ENCODE peak calls at places on chromosomes 13 and 19, in eight cellular contexts. One of them, this sample, is unnamed.

GRCh38 chr19:18294467-18294864 is 13.0 kb upstream of the JUND start:
- DNase-seq in tibial artery: peak
- DNase-seq in AG04450: no peak
- DNase-seq in neural crest cell: no peak
- DNase-seq in nephron progenitor cell: no peak
- DNase-seq in H9: peak
- DNase-seq in WTC11: peak
- DNase-seq in GM12865: peak
- DNase-seq in this sample: peak

GRCh38 chr19:49712397-49712859 is 21.5 kb downstream of the CPT1C start:
- DNase-seq in tibial artery: no peak
- DNase-seq in AG04450: no peak
- DNase-seq in neural crest cell: peak
- DNase-seq in nephron progenitor cell: peak
- DNase-seq in H9: peak
- DNase-seq in WTC11: peak
- DNase-seq in GM12865: peak
- DNase-seq in this sample: peak

GRCh38 chr19:54391589-54392061 is 23.6 kb upstream of the TTYH1 start:
- DNase-seq in tibial artery: no peak
- DNase-seq in AG04450: no peak
- DNase-seq in neural crest cell: no peak
- DNase-seq in nephron progenitor cell: no peak
- DNase-seq in H9: peak
- DNase-seq in WTC11: peak
- DNase-seq in GM12865: no peak
- DNase-seq in this sample: no peak

GRCh38 chr13:20174656-20175405 is 14.0 kb upstream of the GJA3 start:
- DNase-seq in tibial artery: peak
- DNase-seq in AG04450: peak
- DNase-seq in neural crest cell: no peak
- DNase-seq in nephron progenitor cell: no peak
- DNase-seq in H9: peak
- DNase-seq in WTC11: no peak
- DNase-seq in GM12865: peak
- DNase-seq in this sample: peak

GRCh38 chr13:25783480-25784081 is 268.2 kb downstream of the SHISA2 start:
- DNase-seq in tibial artery: no peak
- DNase-seq in AG04450: no peak
- DNase-seq in neural crest cell: no peak
- DNase-seq in nephron progenitor cell: no peak
- DNase-seq in H9: no peak
- DNase-seq in WTC11: no peak
- DNase-seq in GM12865: no peak
- DNase-seq in this sample: no peak

GRCh38 chr19:47305309-47305751 is 4.3 kb upstream of the C5AR1 start:
- DNase-seq in tibial artery: peak
- DNase-seq in AG04450: peak
- DNase-seq in neural crest cell: peak
- DNase-seq in nephron progenitor cell: peak
- DNase-seq in H9: peak
- DNase-seq in WTC11: peak
- DNase-seq in GM12865: peak
- DNase-seq in this sample: peak

GRCh38 chr19:8064866-8065486 is 12.4 kb downstream of the CCL25 start:
- DNase-seq in tibial artery: no peak
- DNase-seq in AG04450: no peak
- DNase-seq in neural crest cell: no peak
- DNase-seq in nephron progenitor cell: no peak
- DNase-seq in H9: no peak
- DNase-seq in WTC11: no peak
- DNase-seq in GM12865: no peak
- DNase-seq in this sample: no peak

GRCh38 chr13:46354143-46355087 is 32.6 kb downstream of the RUBCNL start:
- DNase-seq in tibial artery: no peak
- DNase-seq in AG04450: peak
- DNase-seq in neural crest cell: no peak
- DNase-seq in nephron progenitor cell: no peak
- DNase-seq in H9: no peak
- DNase-seq in WTC11: no peak
- DNase-seq in GM12865: peak
- DNase-seq in this sample: peak

GRCh38 chr19:32345261-32346207 is at the start of gene ZNF507:
- DNase-seq in tibial artery: peak
- DNase-seq in AG04450: no peak
- DNase-seq in neural crest cell: peak
- DNase-seq in nephron progenitor cell: peak
- DNase-seq in H9: peak
- DNase-seq in WTC11: peak
- DNase-seq in GM12865: peak
- DNase-seq in this sample: peak
- TF ChIP-seq CTCF in tibial artery: no peak
- TF ChIP-seq CTCF in AG04450: peak
- TF ChIP-seq CTCF in neural crest cell: no peak
- TF ChIP-seq CTCF in nephron progenitor cell: no peak
- TF ChIP-seq CTCF in H9: no peak
- TF ChIP-seq CTCF in WTC11: no peak
- TF ChIP-seq CTCF in GM12865: no peak
- TF ChIP-seq CTCF in this sample: no peak

GRCh38 chr19:44894946-44895345 is 3.9 kb downstream of the TOMM40 start:
- DNase-seq in tibial artery: no peak
- DNase-seq in AG04450: no peak
- DNase-seq in neural crest cell: no peak
- DNase-seq in nephron progenitor cell: no peak
- DNase-seq in H9: no peak
- DNase-seq in WTC11: no peak
- DNase-seq in GM12865: no peak
- DNase-seq in this sample: no peak
- TF ChIP-seq CTCF in tibial artery: no peak
- TF ChIP-seq CTCF in AG04450: no peak
- TF ChIP-seq CTCF in neural crest cell: no peak
- TF ChIP-seq CTCF in nephron progenitor cell: no peak
- TF ChIP-seq CTCF in H9: no peak
- TF ChIP-seq CTCF in WTC11: no peak
- TF ChIP-seq CTCF in GM12865: no peak
- TF ChIP-seq CTCF in this sample: no peak

DNA sequence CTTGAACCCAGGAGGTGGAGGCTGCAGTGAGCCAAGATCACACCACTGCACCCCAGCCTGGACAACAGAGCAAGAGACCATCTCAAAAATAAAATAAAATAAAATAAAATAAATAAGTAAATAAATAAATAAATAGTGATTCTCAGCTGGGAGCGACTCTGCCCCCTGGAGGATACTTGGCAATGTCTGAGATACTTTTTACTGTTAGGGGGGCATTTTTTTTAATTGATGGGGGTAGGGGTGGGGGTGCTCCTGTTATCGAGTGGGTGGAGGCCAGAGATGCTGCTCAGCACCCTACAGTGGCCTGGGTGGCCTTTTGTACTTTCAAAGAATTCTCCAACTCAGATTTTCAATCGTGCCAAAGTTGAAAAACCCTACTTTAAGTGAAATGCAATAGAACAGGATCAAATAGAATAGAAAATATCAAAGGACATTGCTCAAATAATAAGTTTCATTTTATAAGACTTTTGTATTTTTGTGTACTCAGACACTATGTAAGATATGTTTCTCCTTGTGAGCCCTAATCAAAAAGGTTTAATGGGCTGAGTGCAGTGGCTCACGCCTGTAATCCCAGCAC is 7.1 kb upstream of the CLPP start:
- DNase-seq in tibial artery: no peak
- DNase-seq in AG04450: no peak
- DNase-seq in neural crest cell: no peak
- DNase-seq in nephron progenitor cell: no peak
- DNase-seq in H9: no peak
- DNase-seq in WTC11: no peak
- DNase-seq in GM12865: no peak
- DNase-seq in this sample: no peak
- TF ChIP-seq CTCF in tibial artery: no peak
- TF ChIP-seq CTCF in AG04450: peak
- TF ChIP-seq CTCF in neural crest cell: peak
- TF ChIP-seq CTCF in nephron progenitor cell: no peak
- TF ChIP-seq CTCF in H9: peak
- TF ChIP-seq CTCF in WTC11: no peak
- TF ChIP-seq CTCF in GM12865: no peak
- TF ChIP-seq CTCF in this sample: peak

DNA sequence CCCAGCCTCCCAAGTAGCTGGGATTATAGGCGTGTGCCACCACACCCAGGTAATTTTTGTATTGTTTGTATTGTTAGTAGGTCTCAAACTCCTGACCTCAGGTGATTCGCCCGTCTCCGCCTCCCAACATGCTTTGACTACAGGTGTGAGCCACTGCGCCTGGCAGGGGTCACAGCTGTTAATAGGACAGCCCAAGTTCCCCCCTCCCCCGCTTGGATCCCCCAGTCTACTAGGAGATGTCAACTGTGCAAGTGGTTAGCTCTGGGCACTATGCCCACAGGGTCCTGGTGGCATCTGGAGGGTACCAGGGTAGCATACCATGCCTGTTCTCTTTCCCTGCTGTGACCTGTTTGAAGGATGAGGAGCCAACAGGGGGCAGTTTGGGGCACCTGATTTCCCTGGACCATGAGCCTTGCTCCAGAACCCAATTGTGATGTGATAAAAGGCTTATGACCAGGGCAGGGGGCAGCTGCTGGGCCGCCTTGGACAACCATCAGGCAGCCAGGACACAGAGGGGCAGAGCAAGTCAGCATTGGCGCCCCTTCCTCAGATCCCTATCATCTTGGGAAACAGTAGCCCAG is at the start of gene TSPAN16:
- DNase-seq in tibial artery: peak
- DNase-seq in AG04450: no peak
- DNase-seq in neural crest cell: no peak
- DNase-seq in nephron progenitor cell: no peak
- DNase-seq in H9: no peak
- DNase-seq in WTC11: no peak
- DNase-seq in GM12865: no peak
- DNase-seq in this sample: no peak
- TF ChIP-seq CTCF in tibial artery: no peak
- TF ChIP-seq CTCF in AG04450: no peak
- TF ChIP-seq CTCF in neural crest cell: no peak
- TF ChIP-seq CTCF in nephron progenitor cell: no peak
- TF ChIP-seq CTCF in H9: peak
- TF ChIP-seq CTCF in WTC11: no peak
- TF ChIP-seq CTCF in GM12865: no peak
- TF ChIP-seq CTCF in this sample: no peak

DNA sequence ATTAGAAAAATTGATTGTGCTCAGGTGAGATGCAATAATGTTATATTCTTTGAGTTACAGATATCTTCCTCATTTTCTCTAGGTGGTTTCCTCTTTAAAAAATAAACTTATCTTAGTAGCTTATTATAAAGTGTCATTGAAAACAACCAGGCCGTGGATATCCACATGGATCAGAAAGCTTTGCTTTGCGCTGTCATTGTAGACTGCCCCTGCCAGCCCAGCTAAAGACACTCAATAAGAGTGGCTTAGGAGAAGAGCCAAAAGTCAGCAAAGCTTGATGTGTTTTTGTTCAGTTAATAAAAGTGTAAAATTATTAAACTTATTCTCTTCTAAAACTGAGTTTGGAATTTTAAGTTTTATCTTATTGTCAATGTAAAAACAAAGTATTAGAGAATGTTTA is 34.4 kb downstream of the TPP2 start:
- DNase-seq in tibial artery: no peak
- DNase-seq in AG04450: no peak
- DNase-seq in neural crest cell: no peak
- DNase-seq in nephron progenitor cell: no peak
- DNase-seq in H9: no peak
- DNase-seq in WTC11: no peak
- DNase-seq in GM12865: no peak
- DNase-seq in this sample: no peak
- TF ChIP-seq CTCF in tibial artery: no peak
- TF ChIP-seq CTCF in AG04450: no peak
- TF ChIP-seq CTCF in neural crest cell: no peak
- TF ChIP-seq CTCF in nephron progenitor cell: no peak
- TF ChIP-seq CTCF in H9: no peak
- TF ChIP-seq CTCF in WTC11: no peak
- TF ChIP-seq CTCF in GM12865: no peak
- TF ChIP-seq CTCF in this sample: no peak

DNA sequence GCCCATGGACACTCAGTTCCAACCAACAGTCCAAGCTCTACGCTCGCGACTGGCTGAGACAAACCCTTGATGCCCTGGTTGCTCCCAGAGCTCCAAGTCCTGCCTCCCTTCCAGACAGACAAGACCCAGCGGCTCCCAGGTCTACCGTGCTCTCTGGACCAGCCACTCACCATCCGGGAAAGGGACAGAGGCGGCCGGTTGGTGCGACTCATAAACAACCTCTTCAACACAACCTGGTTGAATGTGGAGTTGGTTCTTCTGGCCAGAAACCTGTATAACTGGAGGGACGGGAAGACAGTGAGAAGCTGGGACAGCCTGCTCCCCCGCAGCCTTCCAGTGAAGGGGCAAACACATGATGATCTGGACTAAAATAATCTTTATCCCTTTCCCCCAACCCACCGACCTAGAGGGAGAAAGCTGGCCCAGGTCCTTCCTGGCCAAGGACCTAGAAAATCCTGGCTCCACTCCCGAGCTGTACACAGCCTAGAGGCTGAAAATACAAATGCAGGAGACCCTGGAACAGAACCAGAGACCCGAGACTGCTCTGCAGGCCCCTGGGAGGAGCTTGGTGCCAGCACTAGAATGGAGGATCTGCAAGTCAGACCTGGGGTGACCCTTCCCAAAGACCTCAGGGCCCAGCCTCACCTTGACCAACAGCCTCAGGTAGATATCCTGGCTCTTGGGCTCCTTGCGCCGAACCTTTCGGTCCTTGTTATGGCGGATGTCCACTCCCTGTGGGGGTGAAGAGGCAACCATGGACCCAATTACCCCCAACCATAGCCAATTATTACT is 1.6 kb downstream of the RPL18 start:
- DNase-seq in tibial artery: no peak
- DNase-seq in AG04450: no peak
- DNase-seq in neural crest cell: no peak
- DNase-seq in nephron progenitor cell: no peak
- DNase-seq in H9: peak
- DNase-seq in WTC11: no peak
- DNase-seq in GM12865: no peak
- DNase-seq in this sample: no peak
- TF ChIP-seq CTCF in tibial artery: no peak
- TF ChIP-seq CTCF in AG04450: no peak
- TF ChIP-seq CTCF in neural crest cell: no peak
- TF ChIP-seq CTCF in nephron progenitor cell: no peak
- TF ChIP-seq CTCF in H9: no peak
- TF ChIP-seq CTCF in WTC11: no peak
- TF ChIP-seq CTCF in GM12865: no peak
- TF ChIP-seq CTCF in this sample: no peak

This sample was measured in foreskin fibroblast.